ENCODE peak calls at places on chromosomes 3 and 15, in five cellular contexts. D, X, K, M and W are unnamed samples.
A peak's percentile ranks its signal among the peaks of the same experiment; 100 is the strongest.

GRCh38 chr15:67690936-67691335 is 134.4 kb upstream of the SKOR1 start:
- DNase-seq in D (no peak), X (no peak), K (no peak), M (no peak), W (peak; percentile 63)

GRCh38 chr3:43691120-43692002 is 623 bp downstream of the ABHD5 start:
- DNase-seq in X (no peak), K (peak; percentile 93), D (peak; percentile 81), M (peak; percentile 66), W (peak; percentile 61)

GRCh38 chr3:53836084-53836872 is 9.9 kb downstream of the CHDH start:
- DNase-seq in K (no peak), X (no peak), M (no peak), D (no peak), W (no peak)

GRCh38 chr15:94375997-94376396 is 144.6 kb downstream of the MCTP2 start:
- DNase-seq in D (peak; percentile 18), K (no peak), M (no peak), X (no peak), W (no peak)

GRCh38 chr15:68617001-68617400 is 38.2 kb downstream of the CORO2B start:
- DNase-seq in K (no peak), M (no peak), X (no peak), D (no peak), W (no peak)

GRCh38 chr15:77907824-77908751 is 169.4 kb downstream of the TBC1D2B start:
- DNase-seq in M (peak; percentile 47), K (peak; percentile 27), D (peak; percentile 85), X (no peak), W (peak; percentile 29)

GRCh38 chr3:13113346-13114335 is 40.4 kb upstream of the IQSEC1 start:
- DNase-seq in K (no peak), X (no peak), D (no peak), M (no peak), W (no peak)

GRCh38 chr3:50155891-50156290 is 767 bp downstream of the SEMA3F start:
- DNase-seq in D (no peak), M (no peak), K (peak; percentile 35), X (no peak), W (no peak)

GRCh38 chr3:65713016-65713415 is 325.7 kb downstream of the MAGI1 start:
- DNase-seq in D (peak; percentile 38), K (no peak), M (no peak), X (no peak), W (no peak)

GRCh38 chr3:79086514-79086913 is 681.3 kb downstream of the ROBO1 start:
- DNase-seq in K (peak; percentile 25), M (peak; percentile 20), D (peak; percentile 59), X (no peak), W (peak; percentile 59)

GRCh38 chr3:12752111-12752510 is 6.9 kb downstream of the TMEM40 start:
- DNase-seq in X (no peak), M (no peak), K (no peak), D (no peak), W (peak; percentile 35)

GRCh38 chr3:58161435-58162398 is 49.1 kb downstream of the DNASE1L3 start:
- DNase-seq in X (no peak), D (no peak), K (peak; percentile 81), M (no peak), W (peak; percentile 95)

GRCh38 chr15:31498329-31498728 is 171.7 kb downstream of the KLF13 start:
- DNase-seq in K (no peak), D (no peak), M (no peak), X (no peak), W (no peak)

GRCh38 chr3:192825657-192826200 is 91.9 kb downstream of the MB21D2 start:
- DNase-seq in K (no peak), D (no peak), X (no peak), M (no peak), W (peak; percentile 76)

GRCh38 chr3:26915208-26915607 is 292.6 kb downstream of the LRRC3B start:
- DNase-seq in X (no peak), M (no peak), K (no peak), D (no peak), W (no peak)

GRCh38 chr3:193970773-193971206 is 165.2 kb upstream of the HES1 start:
- DNase-seq in M (no peak), K (no peak), X (no peak), D (no peak), W (peak; percentile 73)

GRCh38 chr3:12798559-12799179 is 2.2 kb downstream of the CAND2 start:
- DNase-seq in X (no peak), K (peak; percentile 73), M (peak; percentile 47), D (no peak), W (no peak)

GRCh38 chr15:53559364-53560253 is 199.9 kb downstream of the WDR72 start:
- DNase-seq in X (no peak), K (no peak), D (no peak), M (no peak), W (no peak)

GRCh38 chr3:74537164-74537563 is 77.3 kb downstream of the CNTN3 start:
- DNase-seq in X (no peak), M (no peak), D (no peak), K (no peak), W (no peak)

GRCh38 chr3:35666893-35667292 is 27.6 kb downstream of the ARPP21 start:
- DNase-seq in D (no peak), X (no peak), M (no peak), K (no peak), W (peak; percentile 18)

GRCh38 chr3:172259191-172259590 is 189.1 kb downstream of the GHSR start:
- DNase-seq in M (peak; percentile 37), X (no peak), K (no peak), D (no peak), W (no peak)

GRCh38 chr3:150317469-150317868 is 90.6 kb upstream of the TSC22D2 start:
- DNase-seq in M (no peak), X (no peak), K (no peak), D (no peak), W (peak; percentile 76)

GRCh38 chr15:43872416-43873020 is 45.7 kb downstream of the WDR76 start:
- DNase-seq in X (no peak), M (no peak), D (peak; percentile 54), K (peak; percentile 49), W (peak; percentile 64)

GRCh38 chr3:174035317-174035886 is 637.9 kb downstream of the NLGN1 start:
- DNase-seq in K (peak; percentile 7), D (no peak), M (no peak), X (no peak), W (no peak)

GRCh38 chr3:126149256-126149902 is 31.0 kb downstream of the ALDH1L1 start:
- DNase-seq in K (no peak), M (no peak), X (no peak), D (no peak), W (no peak)

GRCh38 chr3:16101295-16102186 is 72.9 kb upstream of the GALNT15 start:
- DNase-seq in M (no peak), X (no peak), D (no peak), K (no peak), W (peak; percentile 98)

GRCh38 chr3:189363856-189364255 is 192.1 kb downstream of the TPRG1 start:
- DNase-seq in X (no peak), M (no peak), D (no peak), K (peak; percentile 32), W (no peak)

GRCh38 chr15:78130012-78130353 is 1.3 kb downstream of the CIB2 start:
- DNase-seq in X (no peak), M (no peak), K (no peak), D (no peak), W (no peak)

GRCh38 chr3:87771338-87772059 is 287.3 kb downstream of the CGGBP1 start:
- DNase-seq in M (no peak), K (peak; percentile 30), D (peak; percentile 37), X (no peak), W (peak; percentile 53)

GRCh38 chr3:196968233-196969000 is at the start of gene PIGZ:
- DNase-seq in M (peak; percentile 54), D (peak; percentile 50), K (peak; percentile 16), X (peak; percentile 60), W (no peak)

GRCh38 chr15:57427367-57427821 is 51.1 kb downstream of the CGNL1 start:
- DNase-seq in X (no peak), D (peak; percentile 33), K (no peak), M (no peak), W (peak; percentile 22)

GRCh38 chr3:62056603-62057002 is 316.7 kb downstream of the FEZF2 start:
- DNase-seq in M (no peak), K (no peak), X (no peak), D (no peak), W (no peak)

GRCh38 chr3:171862993-171863521 is 19.9 kb downstream of the TMEM212 start:
- DNase-seq in K (no peak), D (no peak), M (no peak), X (no peak), W (no peak)

GRCh38 chr3:134333522-134334181 is 40.6 kb downstream of the AMOTL2 start:
- DNase-seq in M (no peak), D (no peak), K (no peak), X (no peak), W (no peak)
- TF ChIP-seq CTCF in M (no peak), D (no peak), K (no peak), X (no peak), W (no peak)

DNA sequence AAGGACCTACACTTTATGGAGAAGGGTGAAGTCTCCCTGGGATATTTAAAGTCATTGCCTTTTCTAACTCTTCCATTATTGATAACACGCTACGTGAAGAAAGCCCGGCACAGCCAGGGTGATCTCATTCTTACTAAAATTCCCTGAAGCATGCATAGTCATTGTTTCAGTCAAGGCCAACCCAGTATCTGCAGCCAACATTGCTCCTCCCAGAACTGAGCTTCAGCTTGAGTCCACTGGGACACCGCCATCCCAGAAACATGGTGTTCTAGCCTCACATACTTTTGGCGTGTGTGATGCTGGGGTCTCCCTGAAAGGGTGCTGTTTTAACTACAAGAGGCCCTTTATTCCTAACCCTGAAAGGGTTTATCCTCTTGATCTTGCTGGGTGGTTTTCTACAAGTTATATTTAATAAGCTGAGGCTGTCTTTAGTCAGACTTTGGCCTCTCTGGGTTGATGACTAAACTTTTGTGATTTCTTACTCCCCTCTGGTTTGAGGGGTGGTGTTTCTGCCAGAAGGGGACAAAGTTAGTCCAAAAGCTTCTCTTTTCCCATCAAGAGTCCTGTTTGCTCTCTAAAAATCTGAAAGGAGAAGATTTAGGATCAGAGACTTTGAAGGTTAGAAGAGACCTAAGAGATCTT is 26.0 kb upstream of the FBN1 start:
- DNase-seq in M (peak; percentile 51), X (no peak), K (no peak), D (no peak), W (peak; percentile 89)
- TF ChIP-seq CTCF in M (no peak), X (no peak), K (no peak), D (no peak), W (no peak)

DNA sequence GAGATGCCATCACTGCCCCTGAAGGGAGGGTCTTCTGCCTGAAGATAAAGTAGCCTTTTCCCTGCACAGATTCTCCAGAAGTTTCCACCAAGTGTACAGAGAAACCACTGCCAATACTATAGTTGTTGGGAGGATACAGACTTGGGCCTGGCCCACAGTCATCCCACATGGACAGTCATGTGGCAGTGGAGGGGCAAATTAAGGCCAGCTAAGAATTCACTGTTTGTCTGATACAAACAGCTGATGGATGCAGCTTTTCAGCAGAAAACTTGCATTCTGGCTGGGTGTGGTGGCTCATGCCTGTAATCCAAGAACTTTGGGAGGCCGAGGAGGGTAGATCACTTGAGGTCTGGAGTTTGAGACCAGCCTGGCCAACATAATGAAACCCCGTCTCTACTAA is 22.1 kb downstream of the HOMER2 start:
- DNase-seq in D (no peak), K (no peak), M (no peak), X (no peak), W (no peak)
- TF ChIP-seq CTCF in D (no peak), K (no peak), M (no peak), X (no peak), W (no peak)

GRCh38 chr3:131053021-131053420 is 26.3 kb downstream of the NEK11 start:
- DNase-seq in M (no peak), D (no peak), X (no peak), K (no peak), W (peak; percentile 17)
- TF ChIP-seq CTCF in M (peak; percentile 47), D (no peak), X (no peak), K (no peak), W (no peak)